ENCODE peak calls at places on chromosomes 11 and 22, in ten cellular contexts. H is GOT3; B is hypothalamus; V is right lobe of liver; I is HFF-Myc; F is NB4; K is endothelial cell; J is AG09319; L is Kasumi-1; E is naive thymus-derived CD8-positive, alpha-beta T cell. S is an unnamed sample.

GRCh38 chr22:42171417-42171816 is 40.8 kb upstream of the CYP2D6 start:
- DNase-seq in B (no peak), H (no peak), E (no peak), J (no peak), K (no peak), L (no peak), V (no peak), F (no peak), I (no peak), S (no peak)

GRCh38 chr11:119758291-119758690 is 29.3 kb upstream of the NECTIN1 start:
- DNase-seq in E (no peak), L (no peak), F (no peak), I (no peak), B (no peak), H (no peak), V (no peak), J (no peak), K (no peak), S (peak)

GRCh38 chr11:71997594-71997993 is 1.1 kb upstream of the IL18BP start:
- DNase-seq in I (no peak), V (no peak), F (no peak), H (no peak), K (no peak), J (no peak), E (no peak), L (no peak), B (no peak), S (no peak)

GRCh38 chr11:74520316-74520715 is 26.8 kb upstream of the LIPT2 start:
- DNase-seq in E (no peak), H (no peak), F (no peak), K (no peak), L (no peak), I (no peak), B (no peak), V (no peak), J (no peak), S (no peak)

GRCh38 chr22:39471421-39472141 is 14.8 kb downstream of the MGAT3 start:
- DNase-seq in I (no peak), H (no peak), F (peak), E (no peak), L (peak), B (no peak), V (no peak), J (no peak), K (no peak), S (no peak)

GRCh38 chr11:120339394-120339890 is 3.2 kb downstream of the ARHGEF12 start:
- DNase-seq in I (no peak), L (no peak), V (no peak), H (no peak), F (no peak), J (no peak), E (no peak), K (peak), B (no peak), S (no peak)

GRCh38 chr11:60699282-60699681 is at the start of gene MS4A8:
- DNase-seq in K (no peak), F (no peak), I (no peak), H (no peak), V (no peak), J (no peak), E (no peak), B (no peak), L (no peak), S (no peak)

GRCh38 chr11:19934828-19935259 is 222.2 kb downstream of the NAV2 start:
- DNase-seq in B (no peak), K (no peak), F (no peak), I (no peak), L (no peak), J (no peak), V (no peak), E (no peak), H (no peak), S (peak)

GRCh38 chr11:7609015-7609414 is 64.3 kb downstream of the CYB5R2 start:
- DNase-seq in L (no peak), J (no peak), F (no peak), I (no peak), E (no peak), V (no peak), K (no peak), H (no peak), B (no peak), S (no peak)

GRCh38 chr11:43842021-43842420 is 38.6 kb upstream of the ALKBH3 start:
- DNase-seq in K (no peak), J (no peak), I (no peak), L (no peak), E (no peak), V (no peak), H (no peak), F (no peak), B (no peak), S (no peak)

GRCh38 chr11:128917144-128917684 is 25.5 kb downstream of the TP53AIP1 start:
- DNase-seq in B (no peak), J (no peak), F (no peak), K (no peak), I (no peak), E (no peak), L (no peak), H (no peak), V (no peak), S (no peak)

GRCh38 chr11:70883323-70883940 is 368.9 kb downstream of the SHANK2 start:
- DNase-seq in K (no peak), H (no peak), V (no peak), B (no peak), F (no peak), E (no peak), L (no peak), J (no peak), I (no peak), S (no peak)

GRCh38 chr22:39528080-39528661 is 4.4 kb downstream of the RPS19BP1 start:
- DNase-seq in I (no peak), B (no peak), V (no peak), H (no peak), L (no peak), E (no peak), F (no peak), J (no peak), K (no peak), S (no peak)

GRCh38 chr11:9716275-9717039 is 52.6 kb downstream of the SWAP70 start:
- DNase-seq in K (no peak), B (no peak), I (no peak), H (no peak), J (peak), F (peak), E (no peak), V (no peak), L (peak), S (no peak)

GRCh38 chr22:20647586-20648305 is 126.2 kb upstream of the SERPIND1 start:
- DNase-seq in E (no peak), L (no peak), H (no peak), F (no peak), J (no peak), K (no peak), I (no peak), V (peak), B (no peak), S (no peak)

GRCh38 chr22:35914665-35915476 is 113.8 kb downstream of the RBFOX2 start:
- DNase-seq in K (peak), B (peak), L (peak), F (peak), H (no peak), E (no peak), V (peak), J (peak), I (peak), S (peak)

GRCh38 chr11:67630943-67631331 is 1.2 kb upstream of the NUDT8 start:
- DNase-seq in F (no peak), E (no peak), B (no peak), L (no peak), I (no peak), V (no peak), K (no peak), H (no peak), J (no peak), S (no peak)

GRCh38 chr22:42961815-42962214 is 53.1 kb downstream of the PACSIN2 start:
- DNase-seq in B (no peak), L (no peak), H (no peak), E (no peak), V (peak), K (no peak), J (no peak), I (no peak), F (peak), S (no peak)

GRCh38 chr11:59776210-59777066 is 21.3 kb downstream of the STX3 start:
- DNase-seq in K (no peak), F (no peak), I (no peak), E (no peak), J (no peak), L (no peak), V (no peak), H (no peak), B (no peak), S (no peak)

GRCh38 chr22:38793721-38794466 is at the start of gene DNAL4:
- DNase-seq in E (peak), K (peak), V (peak), J (peak), F (peak), L (peak), B (peak), H (peak), I (peak), S (peak)

GRCh38 chr11:12390687-12391110 is 13.3 kb downstream of the PARVA start:
- DNase-seq in B (no peak), J (no peak), H (no peak), V (no peak), I (no peak), K (no peak), L (no peak), F (no peak), E (no peak), S (no peak)

GRCh38 chr22:33601062-33601461 is 319.2 kb downstream of the LARGE1 start:
- DNase-seq in B (no peak), F (no peak), J (no peak), E (no peak), I (no peak), K (no peak), L (no peak), V (no peak), H (no peak), S (no peak)

GRCh38 chr11:112826026-112826425 is 135.2 kb upstream of the NCAM1 start:
- DNase-seq in H (no peak), E (no peak), K (no peak), L (no peak), V (no peak), F (no peak), B (no peak), J (no peak), I (no peak), S (no peak)

GRCh38 chr11:27214713-27215112 is 148.3 kb downstream of the CCDC34 start:
- DNase-seq in K (no peak), F (no peak), J (no peak), V (no peak), L (no peak), H (no peak), B (no peak), I (no peak), E (no peak), S (no peak)

S was measured in GM04504.